ENCODE peak calls at places on chromosomes 11 and 22, in eight cellular contexts. B, M, W, Q, D, G, U and T are unnamed samples.

GRCh38 chr11:35619030-35619753 is 932 bp downstream of the FJX1 start:
- DNase-seq in D (peak; percentile 22), Q (peak; percentile 59), U (peak; percentile 43), G (peak; percentile 26), B (peak; percentile 33), M (peak; percentile 38), W (peak; percentile 53), T (peak; percentile 43)

GRCh38 chr22:49213731-49214352 is 613.8 kb downstream of the BRD1 start:
- DNase-seq in M (no peak), W (no peak), B (no peak), U (no peak), D (no peak), G (no peak), Q (no peak), T (no peak)

GRCh38 chr11:9855579-9856260 is 191.8 kb downstream of the SWAP70 start:
- DNase-seq in D (no peak), U (no peak), M (no peak), B (no peak), G (no peak), Q (no peak), W (no peak), T (no peak)

GRCh38 chr22:46373838-46374662 is 38.5 kb downstream of the TRMU start:
- DNase-seq in W (no peak), G (no peak), M (peak; percentile 76), U (no peak), B (no peak), D (no peak), Q (no peak), T (no peak)

GRCh38 chr11:102831128-102831708 is 12.2 kb downstream of the MMP3 start:
- DNase-seq in W (peak; percentile 60), D (no peak), M (peak; percentile 69), Q (no peak), B (no peak), U (peak; percentile 31), G (peak; percentile 56), T (peak; percentile 21)

GRCh38 chr11:20035701-20036601 is 124.3 kb downstream of the DBX1 start:
- DNase-seq in G (no peak), D (peak; percentile 94), M (no peak), B (peak; percentile 93), Q (peak; percentile 87), W (peak; percentile 86), U (peak; percentile 80), T (no peak)

GRCh38 chr22:42560781-42561180 is 7.0 kb downstream of the SERHL2 start:
- DNase-seq in G (no peak), W (no peak), Q (no peak), M (no peak), B (no peak), U (peak; percentile 24), D (peak; percentile 6), T (no peak)

GRCh38 chr11:16239130-16240105 is 116.9 kb downstream of the SOX6 start:
- DNase-seq in W (no peak), G (no peak), D (no peak), U (no peak), Q (no peak), M (no peak), B (no peak), T (no peak)

GRCh38 chr11:127962416-127962815 is 624.9 kb downstream of the ETS1 start:
- DNase-seq in B (no peak), G (no peak), W (no peak), Q (no peak), U (no peak), M (no peak), D (no peak), T (no peak)

DNA sequence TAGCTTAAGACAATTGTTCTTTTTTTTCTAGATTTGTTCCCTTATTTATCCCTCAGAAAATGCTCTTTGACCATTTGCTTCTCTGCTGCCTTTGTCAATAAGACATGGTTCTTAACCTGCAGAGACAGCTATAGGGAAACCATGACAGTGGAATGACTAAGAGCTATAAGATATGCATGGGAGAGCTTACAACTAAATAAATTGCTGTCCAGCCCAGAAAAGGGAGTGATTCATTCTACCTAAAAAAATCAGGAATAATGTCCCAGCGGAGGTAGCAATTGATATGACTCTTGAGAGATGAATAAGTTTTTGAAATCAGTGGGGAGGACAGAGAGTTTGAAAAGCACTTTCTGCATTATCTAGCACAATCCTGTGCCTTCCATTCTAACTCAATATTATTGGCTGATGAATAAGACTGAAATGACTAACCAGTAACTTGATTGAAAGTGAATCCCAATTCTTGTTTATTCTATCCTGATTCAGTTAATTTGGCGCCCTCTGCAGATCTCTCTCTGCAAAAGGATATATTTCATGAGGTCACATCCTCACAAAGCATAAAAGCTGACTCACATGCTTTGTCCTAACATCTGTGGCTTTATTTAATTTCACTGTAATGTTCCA is 680.5 kb upstream of the API5 start:
- DNase-seq in Q (no peak), B (peak; percentile 9), G (peak; percentile 37), W (no peak), M (no peak), D (peak; percentile 47), U (peak; percentile 22), T (no peak)
- TF ChIP-seq CTCF in Q (peak; percentile 53), B (no peak), G (no peak), W (no peak), M (no peak), D (no peak), U (no peak), T (peak; percentile 48)

GRCh38 chr11:113163291-113164030 is 150.9 kb upstream of the TTC12 start:
- DNase-seq in G (peak; percentile 34), M (no peak), B (no peak), W (peak; percentile 84), U (peak; percentile 58), D (no peak), Q (no peak), T (no peak)
- TF ChIP-seq CTCF in G (no peak), M (no peak), B (no peak), W (peak; percentile 51), U (peak; percentile 47), D (no peak), Q (no peak), T (no peak)

GRCh38 chr22:23691748-23692423 is 1.1 kb downstream of the RGL4 start:
- DNase-seq in B (no peak), W (no peak), U (no peak), M (no peak), Q (no peak), D (no peak), G (no peak), T (no peak)

GRCh38 chr22:23688571-23688970 is 2.2 kb upstream of the RGL4 start:
- DNase-seq in G (peak; percentile 14), W (no peak), D (no peak), B (no peak), U (no peak), M (no peak), Q (no peak), T (no peak)

GRCh38 chr22:23689414-23689813 is 1.4 kb upstream of the RGL4 start:
- DNase-seq in B (no peak), M (no peak), D (no peak), W (no peak), Q (no peak), G (peak; percentile 20), U (no peak), T (no peak)

GRCh38 chr22:23692598-23693291 is 1.9 kb downstream of the RGL4 start:
- DNase-seq in B (no peak), U (no peak), W (no peak), G (no peak), M (no peak), D (no peak), Q (no peak), T (no peak)

GRCh38 chr22:23690713-23691112 is at the start of gene RGL4:
- DNase-seq in M (no peak), Q (no peak), U (no peak), W (no peak), D (no peak), G (peak; percentile 3), B (no peak), T (no peak)
- TF ChIP-seq CTCF in M (no peak), Q (no peak), U (no peak), W (no peak), D (no peak), G (no peak), B (no peak), T (no peak)

GRCh38 chr22:32775957-32776356 is 25.5 kb upstream of the TIMP3 start:
- DNase-seq in G (no peak), W (no peak), B (no peak), M (no peak), D (no peak), Q (peak; percentile 52), U (no peak), T (no peak)
- TF ChIP-seq CTCF in G (no peak), W (peak; percentile 46), B (peak; percentile 27), M (no peak), D (peak; percentile 33), Q (peak; percentile 64), U (peak; percentile 37), T (peak; percentile 37)

DNA sequence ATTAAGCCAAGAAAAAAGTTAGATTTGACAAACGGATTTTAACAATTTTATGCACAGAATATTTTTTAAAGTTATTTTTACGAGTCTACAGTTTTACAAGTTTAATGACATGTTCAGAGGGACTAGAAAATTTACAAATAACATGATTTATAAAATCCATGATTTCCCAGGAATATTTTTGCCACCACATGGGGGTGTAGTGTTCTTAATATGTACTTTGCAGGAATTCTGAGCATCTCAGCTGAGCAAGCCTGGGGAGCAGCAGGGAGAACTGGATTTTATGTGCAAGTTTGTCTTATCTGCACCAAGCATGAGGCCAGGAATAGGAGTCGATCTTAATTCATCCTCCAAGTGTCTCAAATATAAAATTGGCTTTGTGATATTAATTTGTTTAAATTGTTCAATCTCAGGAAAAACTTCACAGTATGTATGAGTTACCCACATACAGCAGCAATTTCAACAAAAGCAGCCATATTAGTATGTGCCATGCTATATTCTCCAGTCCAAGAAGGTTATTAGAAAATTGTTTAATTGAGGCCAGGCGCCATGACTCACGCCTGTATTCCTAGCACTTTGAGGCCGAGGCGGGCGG is 826.3 kb downstream of the DLG2 start:
- DNase-seq in M (no peak), B (peak; percentile 9), Q (peak; percentile 40), U (peak; percentile 31), D (peak; percentile 39), G (no peak), W (peak; percentile 26), T (no peak)
- TF ChIP-seq CTCF in M (no peak), B (peak; percentile 21), Q (peak; percentile 71), U (peak; percentile 27), D (peak; percentile 18), G (no peak), W (peak; percentile 24), T (peak; percentile 49)

GRCh38 chr11:11659567-11660341 is 37.9 kb upstream of the GALNT18 start:
- DNase-seq in W (no peak), G (no peak), U (no peak), M (no peak), D (no peak), B (no peak), Q (no peak), T (no peak)
- TF ChIP-seq CTCF in W (peak; percentile 9), G (no peak), U (no peak), M (no peak), D (peak; percentile 30), B (no peak), Q (no peak), T (no peak)

DNA sequence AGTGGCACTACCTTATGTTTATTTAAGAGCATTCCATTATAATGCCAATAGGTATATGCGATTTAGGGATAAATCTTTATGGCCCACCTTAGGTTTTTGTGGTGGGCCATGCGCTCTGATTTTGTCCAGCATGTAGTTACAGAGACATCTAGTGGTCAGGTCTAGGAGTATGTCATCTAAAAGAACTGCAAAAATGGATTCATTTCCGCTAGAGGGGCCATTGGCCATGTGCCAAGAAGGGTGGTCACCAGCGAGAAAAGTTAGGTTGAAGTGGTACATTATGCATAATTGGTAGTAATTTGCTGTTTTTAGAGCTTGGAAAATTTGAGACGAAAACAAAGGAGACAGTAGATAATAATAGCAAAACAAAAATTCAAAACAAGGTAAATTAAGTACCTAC is 27.7 kb downstream of the LRRC4C start:
- DNase-seq in D (no peak), Q (no peak), G (no peak), U (no peak), B (peak; percentile 8), M (no peak), W (no peak), T (no peak)
- TF ChIP-seq CTCF in D (no peak), Q (peak; percentile 42), G (peak; percentile 24), U (peak; percentile 32), B (no peak), M (no peak), W (no peak), T (peak; percentile 73)